ENCODE peak calls at places on chromosome 17, in ten cellular contexts. One of them, this sample, is unnamed.

GRCh38 chr17:11981862-11982261 is 15.4 kb downstream of the ZNF18 start:
- DNase-seq in HCT116: no peak
- DNase-seq in IMR-90: no peak
- DNase-seq in transverse colon: no peak
- DNase-seq in A549: no peak
- DNase-seq in body of pancreas: no peak
- DNase-seq in breast epithelium: no peak
- DNase-seq in stomach: no peak
- DNase-seq in Peyer's patch: no peak
- DNase-seq in upper lobe of left lung: no peak
- DNase-seq in this sample: no peak

GRCh38 chr17:66268247-66268927 is 34.0 kb upstream of the PRKCA start:
- DNase-seq in HCT116: no peak
- DNase-seq in IMR-90: peak; percentile 89
- DNase-seq in transverse colon: no peak
- DNase-seq in A549: no peak
- DNase-seq in body of pancreas: no peak
- DNase-seq in breast epithelium: no peak
- DNase-seq in stomach: no peak
- DNase-seq in Peyer's patch: no peak
- DNase-seq in upper lobe of left lung: no peak
- DNase-seq in this sample: no peak

GRCh38 chr17:72121164-72122001 is 563 bp downstream of the SOX9 start:
- DNase-seq in HCT116: no peak
- DNase-seq in IMR-90: peak; percentile 69
- DNase-seq in transverse colon: peak; percentile 42
- DNase-seq in A549: peak; percentile 64
- DNase-seq in body of pancreas: peak; percentile 59
- DNase-seq in breast epithelium: no peak
- DNase-seq in stomach: peak; percentile 50
- DNase-seq in Peyer's patch: no peak
- DNase-seq in upper lobe of left lung: peak; percentile 90
- DNase-seq in this sample: peak; percentile 40

GRCh38 chr17:3534881-3535252 is 22.7 kb downstream of the TRPV3 start:
- DNase-seq in HCT116: peak; percentile 67
- DNase-seq in IMR-90: peak; percentile 10
- DNase-seq in transverse colon: no peak
- DNase-seq in A549: peak; percentile 75
- DNase-seq in body of pancreas: no peak
- DNase-seq in breast epithelium: no peak
- DNase-seq in stomach: no peak
- DNase-seq in Peyer's patch: no peak
- DNase-seq in upper lobe of left lung: no peak
- DNase-seq in this sample: no peak

GRCh38 chr17:42260318-42260717 is 15.9 kb downstream of the STAT5B start:
- DNase-seq in HCT116: no peak
- DNase-seq in IMR-90: no peak
- DNase-seq in transverse colon: no peak
- DNase-seq in A549: no peak
- DNase-seq in body of pancreas: no peak
- DNase-seq in breast epithelium: no peak
- DNase-seq in stomach: no peak
- DNase-seq in Peyer's patch: no peak
- DNase-seq in upper lobe of left lung: no peak
- DNase-seq in this sample: no peak

GRCh38 chr17:70947636-70948565 is 778.6 kb downstream of the KCNJ2 start:
- DNase-seq in HCT116: no peak
- DNase-seq in IMR-90: no peak
- DNase-seq in transverse colon: no peak
- DNase-seq in A549: no peak
- DNase-seq in body of pancreas: no peak
- DNase-seq in breast epithelium: no peak
- DNase-seq in stomach: no peak
- DNase-seq in Peyer's patch: no peak
- DNase-seq in upper lobe of left lung: peak; percentile 41
- DNase-seq in this sample: no peak

GRCh38 chr17:15298176-15298575 is 33.0 kb upstream of the PMP22 start:
- DNase-seq in HCT116: no peak
- DNase-seq in IMR-90: peak; percentile 70
- DNase-seq in transverse colon: no peak
- DNase-seq in A549: no peak
- DNase-seq in body of pancreas: no peak
- DNase-seq in breast epithelium: no peak
- DNase-seq in stomach: no peak
- DNase-seq in Peyer's patch: no peak
- DNase-seq in upper lobe of left lung: no peak
- DNase-seq in this sample: no peak

GRCh38 chr17:62688398-62689140 is 61.1 kb downstream of the MRC2 start:
- DNase-seq in HCT116: no peak
- DNase-seq in IMR-90: no peak
- DNase-seq in transverse colon: no peak
- DNase-seq in A549: no peak
- DNase-seq in body of pancreas: no peak
- DNase-seq in breast epithelium: no peak
- DNase-seq in stomach: no peak
- DNase-seq in Peyer's patch: no peak
- DNase-seq in upper lobe of left lung: peak; percentile 68
- DNase-seq in this sample: no peak

GRCh38 chr17:78132086-78132676 is 1.6 kb downstream of the TMC8 start:
- DNase-seq in HCT116: no peak
- DNase-seq in IMR-90: no peak
- DNase-seq in transverse colon: peak; percentile 83
- DNase-seq in A549: no peak
- DNase-seq in body of pancreas: peak; percentile 46
- DNase-seq in breast epithelium: peak; percentile 69
- DNase-seq in stomach: peak; percentile 63
- DNase-seq in Peyer's patch: peak; percentile 98
- DNase-seq in upper lobe of left lung: peak; percentile 90
- DNase-seq in this sample: no peak

GRCh38 chr17:78131172-78132085 is 858 bp downstream of the TMC8 start:
- DNase-seq in HCT116: no peak
- DNase-seq in IMR-90: no peak
- DNase-seq in transverse colon: peak; percentile 32
- DNase-seq in A549: no peak
- DNase-seq in body of pancreas: no peak
- DNase-seq in breast epithelium: no peak
- DNase-seq in stomach: no peak
- DNase-seq in Peyer's patch: peak; percentile 44
- DNase-seq in upper lobe of left lung: peak; percentile 89
- DNase-seq in this sample: no peak

GRCh38 chr17:78130080-78130438 is 512 bp upstream of the TMC8 start:
- DNase-seq in HCT116: no peak
- DNase-seq in IMR-90: no peak
- DNase-seq in transverse colon: no peak
- DNase-seq in A549: no peak
- DNase-seq in body of pancreas: no peak
- DNase-seq in breast epithelium: no peak
- DNase-seq in stomach: no peak
- DNase-seq in Peyer's patch: peak; percentile 38
- DNase-seq in upper lobe of left lung: no peak
- DNase-seq in this sample: no peak

GRCh38 chr17:78129385-78130079 is 977 bp upstream of the TMC6 start:
- DNase-seq in HCT116: no peak
- DNase-seq in IMR-90: no peak
- DNase-seq in transverse colon: peak; percentile 50
- DNase-seq in A549: no peak
- DNase-seq in body of pancreas: no peak
- DNase-seq in breast epithelium: no peak
- DNase-seq in stomach: no peak
- DNase-seq in Peyer's patch: peak; percentile 81
- DNase-seq in upper lobe of left lung: no peak
- DNase-seq in this sample: no peak

DNA sequence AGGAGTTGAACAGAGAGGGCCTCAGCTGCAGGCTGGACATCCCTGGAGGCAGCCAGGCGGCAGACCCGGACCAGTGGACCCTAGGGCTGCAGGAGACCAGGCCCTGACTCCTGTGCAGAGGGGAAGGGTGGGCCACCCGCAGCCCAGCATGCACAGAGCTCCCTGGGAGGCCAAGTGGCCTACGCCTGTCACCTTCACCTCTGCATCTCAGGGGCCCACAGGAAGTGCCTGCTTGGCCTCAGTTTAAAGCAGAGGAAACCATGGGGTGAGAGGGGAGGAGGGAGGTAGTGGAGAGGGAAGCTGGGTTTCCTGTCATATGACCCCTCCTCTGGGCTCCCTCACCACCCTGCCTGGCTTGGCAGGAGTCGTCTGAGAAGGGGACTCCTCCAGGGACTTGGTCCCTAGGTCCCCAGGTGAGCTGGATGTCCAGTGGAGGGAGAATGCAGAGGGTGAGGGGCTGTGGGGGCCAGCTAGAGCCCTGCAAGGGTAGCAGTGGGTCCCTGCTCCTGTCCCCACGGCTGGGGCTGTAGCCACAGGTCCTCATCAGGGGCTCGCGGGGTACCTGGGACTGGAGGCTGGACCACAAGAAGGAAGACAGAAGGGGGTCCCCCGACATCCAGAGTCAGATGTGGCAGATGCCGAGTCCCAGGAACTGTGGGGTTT is at the start of gene TMC8:
- DNase-seq in HCT116: no peak
- DNase-seq in IMR-90: no peak
- DNase-seq in transverse colon: peak; percentile 72
- DNase-seq in A549: no peak
- DNase-seq in body of pancreas: peak; percentile 53
- DNase-seq in breast epithelium: no peak
- DNase-seq in stomach: peak; percentile 51
- DNase-seq in Peyer's patch: peak; percentile 91
- DNase-seq in upper lobe of left lung: peak; percentile 73
- DNase-seq in this sample: no peak
- TF ChIP-seq POLR2A in HCT116: no peak
- TF ChIP-seq POLR2A in IMR-90: no peak
- TF ChIP-seq POLR2A in transverse colon: peak; percentile 27
- TF ChIP-seq POLR2A in A549: no peak
- TF ChIP-seq POLR2A in body of pancreas: no peak
- TF ChIP-seq POLR2A in breast epithelium: no peak
- TF ChIP-seq POLR2A in stomach: no peak
- TF ChIP-seq POLR2A in Peyer's patch: no peak
- TF ChIP-seq POLR2A in upper lobe of left lung: no peak
- TF ChIP-seq POLR2A in this sample: peak; percentile 14

DNA sequence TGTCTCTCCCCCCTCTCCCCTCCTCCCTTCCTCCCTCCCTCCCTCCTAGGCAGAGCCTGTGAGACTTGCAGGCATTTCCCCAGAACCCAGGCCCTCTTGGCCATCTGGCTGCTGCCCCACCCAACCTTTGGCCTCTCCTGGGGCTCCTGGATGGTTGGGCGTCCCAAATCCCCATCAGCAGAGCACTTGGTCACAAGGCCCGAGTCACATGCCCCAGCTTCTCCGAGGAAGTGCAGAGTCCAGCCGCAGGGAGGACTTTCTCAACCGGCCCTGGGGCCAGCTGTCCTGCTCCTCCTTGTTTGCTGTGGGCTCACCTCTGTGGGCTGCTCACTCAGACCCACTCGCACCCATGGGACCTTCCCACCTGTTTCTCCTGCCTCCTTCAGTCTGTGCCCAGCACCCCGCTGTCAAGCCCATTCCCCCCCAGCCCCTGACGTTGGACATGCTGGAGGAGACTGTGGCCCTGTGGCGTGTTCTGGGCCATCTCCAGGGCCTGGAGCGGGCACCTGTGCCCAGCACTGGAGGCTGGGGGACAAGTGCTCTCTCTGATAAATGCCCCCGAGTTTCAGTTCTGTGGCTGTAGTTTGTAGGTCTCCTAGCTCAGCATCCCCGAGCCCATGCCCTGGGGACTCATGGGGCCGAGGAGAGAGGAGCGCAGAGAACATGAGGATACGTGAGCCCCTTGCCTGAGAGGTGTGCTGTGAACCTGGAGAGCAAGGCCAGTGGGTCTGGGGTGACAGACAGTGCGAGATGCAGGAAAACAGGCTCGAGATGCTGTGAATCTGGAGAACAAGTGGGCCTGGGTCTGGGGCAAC is 42.3 kb upstream of the ZNF750 start:
- DNase-seq in HCT116: no peak
- DNase-seq in IMR-90: no peak
- DNase-seq in transverse colon: peak; percentile 51
- DNase-seq in A549: no peak
- DNase-seq in body of pancreas: peak; percentile 67
- DNase-seq in breast epithelium: no peak
- DNase-seq in stomach: peak; percentile 63
- DNase-seq in Peyer's patch: no peak
- DNase-seq in upper lobe of left lung: no peak
- DNase-seq in this sample: peak; percentile 82
- H3K4me1 ChIP-seq in HCT116: no peaks in the 10 kb centered on the region
- H3K4me1 ChIP-seq in IMR-90: peaks cover 10% of the 10 kb centered on the region
- H3K4me1 ChIP-seq in transverse colon: peaks cover 22% of the 10 kb centered on the region
- H3K4me1 ChIP-seq in A549: no peaks in the 10 kb centered on the region
- H3K4me1 ChIP-seq in body of pancreas: peaks cover 42% of the 10 kb centered on the region
- H3K4me1 ChIP-seq in breast epithelium: peaks cover 16% of the 10 kb centered on the region
- H3K4me1 ChIP-seq in stomach: peaks cover 69% of the 10 kb centered on the region
- H3K4me1 ChIP-seq in Peyer's patch: peaks cover 40% of the 10 kb centered on the region
- H3K4me1 ChIP-seq in upper lobe of left lung: peaks cover 86% of the 10 kb centered on the region
- H3K4me1 ChIP-seq in this sample: peaks cover 36% of the 10 kb centered on the region

DNA sequence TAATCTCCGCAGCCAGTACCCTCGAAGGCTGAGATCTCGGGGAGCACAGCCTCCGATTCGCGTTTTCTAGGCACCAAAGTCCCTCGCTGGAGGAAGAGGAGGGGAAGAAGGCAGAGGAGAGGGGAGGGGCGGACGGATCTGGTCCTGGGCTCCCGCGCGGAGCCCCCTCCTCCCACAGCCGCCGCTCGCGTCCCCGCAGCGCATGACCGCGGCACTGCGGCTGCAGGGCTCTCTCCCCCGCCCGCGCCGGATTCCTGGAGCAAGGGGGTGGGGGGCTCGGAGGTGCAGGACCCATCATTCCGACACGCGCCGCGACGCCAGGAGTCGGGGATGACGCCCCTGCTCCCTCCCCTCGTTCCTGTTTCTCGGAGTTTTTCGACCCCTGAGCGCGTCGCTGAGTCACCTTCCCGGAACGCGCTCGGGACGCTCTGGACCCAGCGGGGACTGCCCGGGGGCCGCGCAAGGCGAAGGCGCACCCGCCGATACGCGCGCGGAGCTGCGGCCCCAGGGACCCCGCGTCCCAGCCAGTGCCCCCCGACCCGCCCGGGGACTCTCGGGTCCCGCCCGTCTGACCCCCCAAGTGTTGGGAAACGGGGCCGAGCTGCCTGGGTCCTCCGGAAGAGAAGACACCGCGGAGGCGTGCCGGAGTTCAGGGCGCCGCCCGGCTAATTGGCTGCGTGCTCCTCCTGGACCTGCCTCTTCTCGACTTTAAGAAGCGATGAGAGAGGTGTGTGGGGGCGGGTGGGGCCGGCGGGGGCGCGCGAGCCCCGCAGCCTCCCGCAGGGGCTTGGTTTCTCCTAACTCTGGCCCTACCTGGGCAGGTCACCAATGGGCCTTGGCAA is 1.4 kb upstream of the SPHK1 start:
- DNase-seq in HCT116: no peak
- DNase-seq in IMR-90: peak; percentile 78
- DNase-seq in transverse colon: peak; percentile 67
- DNase-seq in A549: peak; percentile 75
- DNase-seq in body of pancreas: peak; percentile 59
- DNase-seq in breast epithelium: peak; percentile 70
- DNase-seq in stomach: peak; percentile 50
- DNase-seq in Peyer's patch: peak; percentile 32
- DNase-seq in upper lobe of left lung: peak; percentile 90
- DNase-seq in this sample: no peak
- TF ChIP-seq POLR2A in HCT116: no peak
- TF ChIP-seq POLR2A in IMR-90: peak; percentile 86
- TF ChIP-seq POLR2A in transverse colon: no peak
- TF ChIP-seq POLR2A in A549: peak; percentile 5
- TF ChIP-seq POLR2A in body of pancreas: peak; percentile 52
- TF ChIP-seq POLR2A in breast epithelium: no peak
- TF ChIP-seq POLR2A in stomach: no peak
- TF ChIP-seq POLR2A in Peyer's patch: no peak
- TF ChIP-seq POLR2A in upper lobe of left lung: no peak
- TF ChIP-seq POLR2A in this sample: no peak

GRCh38 chr17:47176438-47176837 is 12.7 kb downstream of the CDC27 start:
- DNase-seq in HCT116: no peak
- DNase-seq in IMR-90: no peak
- DNase-seq in transverse colon: no peak
- DNase-seq in A549: no peak
- DNase-seq in body of pancreas: no peak
- DNase-seq in breast epithelium: no peak
- DNase-seq in stomach: no peak
- DNase-seq in Peyer's patch: no peak
- DNase-seq in upper lobe of left lung: no peak
- DNase-seq in this sample: no peak
- H3K4me1 ChIP-seq in HCT116: no peaks in the 10 kb centered on the region
- H3K4me1 ChIP-seq in IMR-90: peaks cover 3% of the 10 kb centered on the region
- H3K4me1 ChIP-seq in transverse colon: no peaks in the 10 kb centered on the region
- H3K4me1 ChIP-seq in A549: peaks cover 4% of the 10 kb centered on the region
- H3K4me1 ChIP-seq in body of pancreas: no peaks in the 10 kb centered on the region
- H3K4me1 ChIP-seq in breast epithelium: no peaks in the 10 kb centered on the region
- H3K4me1 ChIP-seq in stomach: no peaks in the 10 kb centered on the region
- H3K4me1 ChIP-seq in Peyer's patch: no peaks in the 10 kb centered on the region
- H3K4me1 ChIP-seq in upper lobe of left lung: peaks cover 13% of the 10 kb centered on the region
- H3K4me1 ChIP-seq in this sample: peaks cover 4% of the 10 kb centered on the region